ENCODE peak calls at places on chromosomes 16 and 17, in five cellular contexts. L, W, F, E and K are unnamed samples.

GRCh38 chr17:83004791-83005380 is 74.5 kb upstream of the METRNL start:
- DNase-seq in L (no peak), W (no peak), F (no peak), E (no peak), K (no peak)

GRCh38 chr17:58305626-58306025 is 23.0 kb downstream of the TSPOAP1 start:
- DNase-seq in L (peak; percentile 32), W (no peak), F (no peak), E (no peak), K (peak; percentile 26)

GRCh38 chr16:51228097-51228659 is 77.1 kb upstream of the SALL1 start:
- DNase-seq in L (no peak), W (no peak), F (no peak), E (no peak), K (no peak)

GRCh38 chr17:7314719-7315569 is at the start of gene GPS2:
- DNase-seq in L (peak; percentile 95), W (peak; percentile 97), F (peak; percentile 94), E (peak; percentile 96), K (peak; percentile 95)

GRCh38 chr17:75125984-75126383 is 5.6 kb downstream of the NT5C start:
- DNase-seq in L (peak; percentile 63), W (no peak), F (no peak), E (no peak), K (no peak)

GRCh38 chr16:23959801-23960072 is 124.0 kb downstream of the PRKCB start:
- DNase-seq in L (no peak), W (no peak), F (no peak), E (no peak), K (no peak)

GRCh38 chr16:24543949-24544348 is 4.6 kb downstream of the RBBP6 start:
- DNase-seq in L (no peak), W (no peak), F (no peak), E (no peak), K (no peak)

GRCh38 chr16:46743232-46743719 is 4.9 kb downstream of the MYLK3 start:
- DNase-seq in L (peak; percentile 40), W (no peak), F (no peak), E (peak; percentile 73), K (no peak)

GRCh38 chr17:50420419-50421112 is 5.5 kb upstream of the ACSF2 start:
- DNase-seq in L (no peak), W (no peak), F (no peak), E (peak; percentile 32), K (no peak)

GRCh38 chr17:49213803-49214202 is 3.3 kb downstream of the ABI3 start:
- DNase-seq in L (no peak), W (no peak), F (no peak), E (no peak), K (no peak)

GRCh38 chr17:9636501-9636900 is 8.8 kb upstream of the USP43 start:
- DNase-seq in L (no peak), W (no peak), F (no peak), E (no peak), K (no peak)

GRCh38 chr16:84927621-84928591 is 83.4 kb downstream of the ZDHHC7 start:
- DNase-seq in L (no peak), W (no peak), F (no peak), E (peak; percentile 62), K (no peak)

GRCh38 chr17:27559506-27559931 is 71.5 kb upstream of the LGALS9 start:
- DNase-seq in L (no peak), W (no peak), F (peak; percentile 69), E (peak; percentile 65), K (peak; percentile 40)

GRCh38 chr16:11349599-11350276 is 4.5 kb downstream of the RMI2 start:
- DNase-seq in L (no peak), W (no peak), F (peak; percentile 72), E (peak; percentile 60), K (peak; percentile 51)

GRCh38 chr17:29091591-29092291 is 48.8 kb downstream of the PIPOX start:
- DNase-seq in L (no peak), W (no peak), F (no peak), E (no peak), K (no peak)

DNA sequence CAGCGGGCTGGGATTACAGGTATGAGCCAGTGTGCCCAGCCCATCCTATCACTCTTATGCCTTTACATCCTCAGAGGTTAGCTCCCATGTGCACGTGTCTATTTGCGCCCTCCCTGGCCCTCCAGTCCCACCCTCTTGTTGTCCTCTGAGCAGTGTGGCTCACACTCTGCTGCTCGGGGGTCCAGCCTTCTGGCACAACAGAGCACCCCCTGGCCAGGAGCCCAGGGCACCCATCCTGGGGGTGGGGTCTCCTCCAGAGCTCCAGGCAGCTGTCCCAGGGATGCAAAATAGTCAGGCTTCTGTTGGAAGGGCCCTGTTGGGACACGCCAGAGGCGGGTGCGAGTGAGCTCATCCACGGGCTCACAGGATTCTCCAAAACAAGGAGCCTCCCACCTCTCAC is 11.7 kb upstream of the FAM83G start:
- DNase-seq in L (no peak), W (no peak), F (no peak), E (no peak), K (no peak)
- H3K27ac ChIP-seq in L (no peak overlapping the region), W (no peak overlapping the region), F (no peak overlapping the region), E (no peak overlapping the region), K (no peak overlapping the region)

DNA sequence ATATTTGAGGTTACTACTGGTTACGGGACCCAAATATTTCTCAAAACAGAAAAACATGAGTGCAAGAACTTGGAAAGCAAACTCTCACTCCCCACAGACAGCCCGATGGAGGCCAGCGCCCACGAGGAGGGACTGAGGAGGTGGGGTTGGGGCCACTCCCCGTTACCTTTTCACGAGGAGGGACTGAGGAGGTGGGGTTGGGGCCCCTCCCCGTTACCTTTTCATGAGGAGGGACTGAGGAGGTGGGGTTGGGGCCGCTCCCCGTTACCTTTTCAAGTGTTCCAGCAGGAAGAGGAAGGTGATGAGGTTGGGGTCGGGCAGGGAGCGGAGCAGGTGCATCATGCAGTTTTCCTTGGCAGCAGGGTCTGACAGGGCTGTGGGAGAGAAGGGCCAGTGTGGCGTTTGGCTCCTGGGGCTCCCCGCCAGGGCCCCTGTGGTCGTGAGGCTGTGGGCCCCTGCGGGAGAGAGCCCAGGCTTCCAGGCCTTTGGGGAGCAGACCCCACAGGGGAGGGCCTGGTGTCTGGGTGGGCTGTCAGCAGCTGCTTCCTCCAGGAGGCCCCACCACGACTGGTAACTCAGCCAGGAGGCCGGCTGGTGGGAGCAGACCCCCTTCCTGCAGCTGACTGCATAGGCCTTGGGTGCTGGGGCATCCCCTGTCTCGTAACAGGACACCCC is 12.6 kb downstream of the TIMM22 start:
- DNase-seq in L (no peak), W (no peak), F (no peak), E (no peak), K (no peak)
- H3K27ac ChIP-seq in L (no peak overlapping the region), W (no peak overlapping the region), F (no peak overlapping the region), E (peak overlapping the region; percentile 1), K (peak overlapping the region; percentile 42)

GRCh38 chr17:32944248-32945020 is 16.5 kb downstream of the TMEM98 start:
- DNase-seq in L (no peak), W (no peak), F (no peak), E (no peak), K (no peak)

GRCh38 chr17:32943647-32944191 is 15.8 kb downstream of the TMEM98 start:
- DNase-seq in L (no peak), W (no peak), F (no peak), E (no peak), K (peak; percentile 55)

GRCh38 chr17:32940706-32941390 is 12.9 kb downstream of the TMEM98 start:
- DNase-seq in L (no peak), W (no peak), F (no peak), E (no peak), K (no peak)

GRCh38 chr17:32941419-32942032 is 13.6 kb downstream of the TMEM98 start:
- DNase-seq in L (no peak), W (no peak), F (no peak), E (no peak), K (no peak)

DNA sequence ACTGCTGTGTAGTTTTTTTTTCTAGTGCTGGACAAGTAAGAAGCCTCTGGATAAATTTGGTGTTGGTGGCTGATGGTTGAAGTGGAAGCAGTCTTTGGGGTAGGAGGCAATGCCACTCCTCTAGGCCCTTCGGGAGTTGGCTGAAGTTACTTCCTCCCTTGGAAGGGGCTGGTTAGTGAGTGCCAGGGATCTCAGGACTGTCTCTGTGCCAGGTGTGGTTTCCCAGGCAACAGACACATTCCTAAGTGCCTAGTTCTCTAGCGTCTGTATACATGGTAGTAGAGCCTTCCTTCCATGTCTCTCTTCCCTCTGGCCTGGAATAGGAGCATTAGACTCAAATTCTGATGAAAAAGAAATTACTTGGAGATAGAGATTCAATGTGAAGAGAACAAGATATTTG is 15.3 kb downstream of the TMEM98 start:
- DNase-seq in L (no peak), W (no peak), F (no peak), E (no peak), K (peak; percentile 56)
- H3K27ac ChIP-seq in L (no peak overlapping the region), W (no peak overlapping the region), F (no peak overlapping the region), E (no peak overlapping the region), K (peak overlapping the region; percentile 46)

GRCh38 chr17:19955099-19955498 is 22.5 kb downstream of the AKAP10 start:
- DNase-seq in L (no peak), W (no peak), F (no peak), E (no peak), K (no peak)

GRCh38 chr17:19958023-19958422 is 19.6 kb downstream of the AKAP10 start:
- DNase-seq in L (peak; percentile 69), W (no peak), F (no peak), E (no peak), K (no peak)
- H3K27ac ChIP-seq in L (peak overlapping the region; percentile 61), W (no peak overlapping the region), F (no peak overlapping the region), E (no peak overlapping the region), K (no peak overlapping the region)

DNA sequence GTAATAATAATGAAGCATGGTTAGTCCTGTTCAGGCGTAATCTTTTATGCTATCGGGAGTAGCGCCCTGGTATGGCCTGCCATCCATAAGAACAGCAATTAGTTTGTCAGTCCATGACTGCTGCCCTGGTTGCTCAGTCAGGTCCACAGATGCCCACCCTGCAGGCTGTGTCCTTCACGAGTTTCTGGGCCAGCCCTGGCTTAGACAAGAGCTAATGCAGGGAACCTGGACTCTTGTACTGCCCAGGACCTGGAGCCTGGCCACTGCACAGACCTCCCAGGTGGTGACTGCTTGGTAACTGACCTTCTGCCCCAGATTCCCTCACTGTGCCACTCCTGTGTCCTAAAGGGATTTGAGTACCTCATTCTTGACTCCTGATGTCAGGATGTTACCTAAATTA is 161.1 kb upstream of the NOG start:
- DNase-seq in L (no peak), W (no peak), F (no peak), E (no peak), K (no peak)
- H3K27ac ChIP-seq in L (no peak overlapping the region), W (no peak overlapping the region), F (no peak overlapping the region), E (no peak overlapping the region), K (no peak overlapping the region)

GRCh38 chr17:77379065-77379428 is 238.3 kb downstream of the SEC14L1 start:
- DNase-seq in L (no peak), W (no peak), F (no peak), E (no peak), K (no peak)

GRCh38 chr17:77378318-77379064 is 237.7 kb downstream of the SEC14L1 start:
- DNase-seq in L (no peak), W (no peak), F (no peak), E (no peak), K (no peak)

GRCh38 chr17:77381185-77381700 is 240.5 kb downstream of the SEC14L1 start:
- DNase-seq in L (no peak), W (no peak), F (no peak), E (no peak), K (no peak)

GRCh38 chr17:77380411-77381184 is 239.8 kb downstream of the SEC14L1 start:
- DNase-seq in L (no peak), W (no peak), F (no peak), E (no peak), K (no peak)

GRCh38 chr17:77379837-77380236 is 239.1 kb downstream of the SEC14L1 start:
- DNase-seq in L (no peak), W (no peak), F (no peak), E (no peak), K (no peak)
- H3K27ac ChIP-seq in L (no peak overlapping the region), W (no peak overlapping the region), F (no peak overlapping the region), E (no peak overlapping the region), K (no peak overlapping the region)